ENCODE peak calls at places on chromosomes 6 and 20, in ten cellular contexts. V is ascending aorta, K is GM23248, T is MM.1S, M is NT2/D1, A is PC-3, C is uterus, L is adrenal gland, U is gastrocnemius medialis, H is spleen. Z is an unnamed sample.

GRCh38 chr6:157224178-157224956 is 99.0 kb downstream of the TMEM242 start:
- DNase-seq in C (no peak), A (no peak), U (no peak), K (no peak), M (no peak), V (no peak), T (no peak), L (no peak), H (peak; percentile 83), Z (no peak)

GRCh38 chr6:56370127-56370540 is 122.8 kb upstream of the COL21A1 start:
- DNase-seq in T (no peak), U (peak; percentile 45), K (peak; percentile 84), C (peak; percentile 75), L (peak; percentile 54), A (peak; percentile 94), V (peak; percentile 38), M (no peak), H (no peak), Z (no peak)

GRCh38 chr6:12751694-12752304 is 35.2 kb downstream of the PHACTR1 start:
- DNase-seq in C (no peak), M (no peak), H (no peak), U (no peak), L (peak; percentile 47), T (peak; percentile 58), V (no peak), A (peak; percentile 62), K (peak; percentile 69), Z (no peak)

GRCh38 chr20:40663991-40664880 is 24.8 kb downstream of the MAFB start:
- DNase-seq in A (peak; percentile 4), M (no peak), K (peak; percentile 19), T (no peak), L (no peak), H (no peak), C (no peak), U (no peak), V (no peak), Z (no peak)

GRCh38 chr6:150627601-150628012 is 27.9 kb downstream of the PLEKHG1 start:
- DNase-seq in L (no peak), K (peak; percentile 44), T (no peak), U (no peak), V (no peak), M (no peak), H (no peak), A (peak; percentile 27), C (no peak), Z (no peak)

GRCh38 chr6:110530671-110531070 is 54.3 kb upstream of the SLC22A16 start:
- DNase-seq in A (no peak), V (no peak), K (peak; percentile 63), M (no peak), H (no peak), L (no peak), C (no peak), T (no peak), U (no peak), Z (no peak)

GRCh38 chr20:41140226-41141133 is 3.1 kb downstream of the PLCG1 start:
- DNase-seq in L (no peak), M (no peak), U (no peak), A (no peak), H (no peak), K (no peak), T (no peak), V (no peak), C (no peak), Z (no peak)

GRCh38 chr6:57313711-57314471 is 3.5 kb upstream of the PRIM2 start:
- DNase-seq in U (peak; percentile 13), A (peak; percentile 97), V (no peak), T (no peak), L (peak; percentile 59), K (peak; percentile 99), M (no peak), H (no peak), C (peak; percentile 64), Z (no peak)

GRCh38 chr6:35096129-35096852 is 44.8 kb downstream of the TCP11 start:
- DNase-seq in V (no peak), L (no peak), C (no peak), T (no peak), U (no peak), A (peak; percentile 80), M (no peak), H (no peak), K (peak; percentile 79), Z (no peak)

GRCh38 chr6:36285187-36285612 is 15.3 kb downstream of the PNPLA1 start:
- DNase-seq in T (no peak), A (no peak), K (no peak), V (no peak), M (no peak), H (no peak), C (no peak), L (no peak), U (no peak), Z (no peak)

GRCh38 chr20:10469599-10469998 is 34.5 kb downstream of the SLX4IP start:
- DNase-seq in T (peak; percentile 51), H (no peak), A (peak; percentile 87), M (peak; percentile 57), K (peak; percentile 84), L (peak; percentile 48), V (no peak), U (no peak), C (peak; percentile 42), Z (no peak)

DNA sequence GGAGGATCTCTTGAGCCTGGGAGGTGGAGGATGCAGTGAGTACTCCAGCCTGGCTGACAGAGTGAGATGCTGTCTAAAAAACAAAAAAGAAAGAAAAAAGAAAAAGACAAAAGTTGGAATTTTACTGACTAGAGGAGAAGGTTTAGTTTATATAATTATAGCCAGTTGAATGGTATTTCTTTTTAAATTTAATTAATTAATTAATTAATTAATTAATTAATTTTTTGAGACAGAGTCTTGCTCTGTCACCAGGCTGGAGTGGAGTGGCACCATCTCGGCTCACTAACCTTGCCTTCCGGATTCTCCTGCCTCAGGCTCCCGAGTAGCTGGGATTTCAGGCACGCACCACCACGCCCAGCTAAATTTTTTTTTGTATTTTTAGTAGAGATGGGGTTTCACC is 8.7 kb downstream of the DNAH8 start:
- DNase-seq in A (no peak), K (no peak), C (no peak), L (no peak), U (no peak), T (no peak), H (no peak), V (no peak), M (no peak), Z (no peak)
- H3K27me3 ChIP-seq in A (no peaks in the 10 kb centered on the region), K (peaks cover 5% of the 10 kb centered on the region), C (no peaks in the 10 kb centered on the region), L (no peaks in the 10 kb centered on the region), U (peaks cover 3% of the 10 kb centered on the region), T (no peaks in the 10 kb centered on the region), H (no peaks in the 10 kb centered on the region), V (no peaks in the 10 kb centered on the region), M (no peaks in the 10 kb centered on the region), Z (no peaks in the 10 kb centered on the region)

DNA sequence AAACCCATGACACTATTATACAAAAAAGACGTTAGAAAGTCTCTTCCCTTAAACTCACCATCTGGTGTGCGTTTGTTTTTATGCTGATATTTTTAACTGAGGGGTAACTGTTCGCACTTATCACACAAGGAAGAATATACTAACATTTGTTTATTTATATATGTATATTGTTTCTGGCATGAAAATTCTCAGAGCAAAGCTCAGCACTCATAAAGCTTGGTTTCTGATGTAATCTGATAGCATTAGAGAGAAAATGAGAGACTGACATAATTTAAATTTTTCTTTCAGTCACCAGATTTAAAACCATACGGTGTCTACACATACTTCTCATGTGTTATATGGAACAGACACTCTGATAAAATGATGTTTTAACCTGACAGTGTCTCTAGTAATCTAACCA is 6.9 kb downstream of the BLOC1S5 start:
- DNase-seq in C (no peak), H (no peak), K (no peak), M (no peak), L (no peak), U (no peak), V (no peak), T (no peak), A (no peak), Z (no peak)
- H3K36me3 ChIP-seq in C (no peaks in the 10 kb centered on the region), H (peaks cover 78% of the 10 kb centered on the region), K (peaks cover 4% of the 10 kb centered on the region), M (peaks cover 26% of the 10 kb centered on the region), L (no peaks in the 10 kb centered on the region), U (no peaks in the 10 kb centered on the region), V (peaks cover 5% of the 10 kb centered on the region), T (no peaks in the 10 kb centered on the region), A (peaks cover 2% of the 10 kb centered on the region), Z (no peaks in the 10 kb centered on the region)

GRCh38 chr6:143957679-143958274 is 50.3 kb downstream of the PLAGL1 start:
- DNase-seq in K (no peak), L (no peak), T (no peak), U (no peak), H (no peak), A (no peak), C (no peak), M (no peak), V (no peak), Z (no peak)
- H3K27me3 ChIP-seq in K (no peaks in the 10 kb centered on the region), L (no peaks in the 10 kb centered on the region), T (no peaks in the 10 kb centered on the region), U (no peaks in the 10 kb centered on the region), H (no peaks in the 10 kb centered on the region), A (no peaks in the 10 kb centered on the region), C (no peaks in the 10 kb centered on the region), M (peaks cover 86% of the 10 kb centered on the region), V (no peaks in the 10 kb centered on the region), Z (no peaks in the 10 kb centered on the region)

GRCh38 chr6:26126394-26127221 is 39.4 kb downstream of the HFE start:
- DNase-seq in U (no peak), C (no peak), K (no peak), L (no peak), M (no peak), H (no peak), A (peak; percentile 21), T (peak; percentile 19), V (no peak), Z (no peak)

GRCh38 chr6:26130581-26131247 is 43.5 kb downstream of the HFE start:
- DNase-seq in U (no peak), C (no peak), T (no peak), K (no peak), L (no peak), V (no peak), M (no peak), A (peak; percentile 24), H (no peak), Z (no peak)

GRCh38 chr6:26125015-26125690 is 37.9 kb downstream of the HFE start:
- DNase-seq in V (no peak), C (no peak), L (peak; percentile 51), T (peak; percentile 56), A (peak; percentile 33), K (peak; percentile 53), H (peak; percentile 80), U (no peak), M (no peak), Z (peak; percentile 8)

GRCh38 chr6:26129656-26130055 is 42.4 kb downstream of the HFE start:
- DNase-seq in U (no peak), L (no peak), A (no peak), H (no peak), C (no peak), K (no peak), M (no peak), T (no peak), V (no peak), Z (no peak)

DNA sequence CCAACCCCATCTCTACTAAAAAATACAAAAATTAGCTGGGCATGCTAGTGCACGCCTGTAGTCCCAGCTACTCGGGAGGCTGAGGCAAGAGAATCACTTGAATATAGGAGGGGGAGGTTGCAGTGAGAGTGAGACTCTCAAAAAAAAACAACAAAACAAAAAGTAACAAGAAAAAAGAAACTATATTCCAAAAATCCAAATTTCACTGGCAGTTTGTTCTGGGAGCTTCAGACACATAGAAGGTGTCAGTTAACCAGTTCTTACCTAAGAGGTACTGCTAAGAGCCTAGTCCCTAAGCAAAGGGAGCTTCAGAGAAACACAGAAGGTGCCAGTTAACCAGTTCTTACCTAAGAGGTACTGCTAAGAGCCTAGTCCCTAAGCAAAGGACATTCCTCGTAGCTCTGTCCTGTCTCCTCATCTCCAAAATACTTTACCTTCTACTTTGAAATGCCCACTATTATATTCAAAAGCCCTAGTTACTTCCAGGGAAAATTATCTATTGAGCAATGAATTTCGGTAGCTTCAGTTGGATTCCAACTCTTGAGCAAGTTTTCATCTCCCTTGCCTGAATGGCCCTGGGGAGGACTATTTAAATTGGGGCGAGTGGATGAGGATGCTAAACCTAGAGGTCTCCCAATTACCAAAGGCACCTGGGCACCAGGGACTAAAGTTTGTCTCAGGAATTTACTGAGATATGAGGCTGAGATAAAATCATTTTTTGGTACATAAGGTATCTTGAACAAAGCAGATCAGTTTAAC is 41.0 kb downstream of the HFE start:
- DNase-seq in U (no peak), H (no peak), M (no peak), L (no peak), C (no peak), A (no peak), V (no peak), T (no peak), K (no peak), Z (no peak)
- H3K36me3 ChIP-seq in U (peaks cover 20% of the 10 kb centered on the region), H (peaks cover 64% of the 10 kb centered on the region), M (peaks cover 61% of the 10 kb centered on the region), L (no peaks in the 10 kb centered on the region), C (no peaks in the 10 kb centered on the region), A (peaks cover 28% of the 10 kb centered on the region), V (peaks cover 11% of the 10 kb centered on the region), T (no peaks in the 10 kb centered on the region), K (peaks cover 28% of the 10 kb centered on the region), Z (no peaks in the 10 kb centered on the region)